ENCODE peak calls at places on chromosomes 4 and X, in six cellular contexts. C is heart left ventricle, M is HCT116, H is H1, F is body of pancreas, Y is A549. T is an unnamed sample.

GRCh38 chr4:40909363-40909876 is 159.7 kb downstream of the NSUN7 start:
- DNase-seq in H (no peak), M (peak), Y (no peak), C (no peak), F (no peak), T (no peak)

GRCh38 chrX:115561605-115562491 is 874 bp downstream of the PLS3 start:
- DNase-seq in C (peak), H (peak), Y (peak), M (no peak), F (peak), T (peak)

GRCh38 chrX:51878056-51878455 is 15.4 kb upstream of the MAGED1 start:
- DNase-seq in H (no peak), C (no peak), M (no peak), F (no peak), Y (no peak), T (no peak)

GRCh38 chr4:76538296-76538695 is 103.3 kb downstream of the SHROOM3 start:
- DNase-seq in C (no peak), F (no peak), Y (no peak), H (no peak), M (no peak), T (no peak)

GRCh38 chr4:18882468-18882867 is 860.9 kb upstream of the LCORL start:
- DNase-seq in H (no peak), F (no peak), M (peak), Y (no peak), C (no peak), T (no peak)

GRCh38 chrX:17474892-17475291 is 99.9 kb downstream of the NHS start:
- DNase-seq in H (no peak), C (no peak), F (no peak), M (no peak), Y (no peak), T (no peak)

GRCh38 chrX:6226646-6227444 is 1.8 kb downstream of the NLGN4X start:
- DNase-seq in Y (no peak), C (no peak), H (peak), M (no peak), F (no peak), T (no peak)

GRCh38 chr4:65399131-65399530 is 271.2 kb downstream of the EPHA5 start:
- DNase-seq in Y (no peak), M (no peak), F (no peak), H (no peak), C (no peak), T (no peak)

GRCh38 chrX:96407501-96407900 is 277.1 kb upstream of the DIAPH2 start:
- DNase-seq in F (no peak), M (no peak), H (no peak), Y (peak), C (no peak), T (no peak)

GRCh38 chrX:107485019-107485418 is 35.6 kb downstream of the FRMPD3 start:
- DNase-seq in M (no peak), Y (no peak), C (no peak), H (no peak), F (no peak), T (no peak)

GRCh38 chrX:140343226-140343873 is 161.5 kb downstream of the SOX3 start:
- DNase-seq in C (no peak), H (no peak), M (no peak), Y (no peak), F (no peak), T (no peak)

GRCh38 chr4:16092682-16093319 is 9.0 kb upstream of the PROM1 start:
- DNase-seq in M (no peak), H (no peak), C (no peak), F (no peak), Y (no peak), T (no peak)

GRCh38 chr4:26235500-26235899 is 85.3 kb upstream of the RBPJ start:
- DNase-seq in F (peak), C (no peak), M (no peak), H (no peak), Y (no peak), T (peak)

GRCh38 chr4:24973471-24974251 is 57.1 kb downstream of the LGI2 start:
- DNase-seq in C (peak), F (no peak), H (no peak), Y (peak), M (no peak), T (peak)

GRCh38 chr4:170374770-170375169 is 285.0 kb upstream of the AADAT start:
- DNase-seq in C (no peak), H (peak), Y (peak), M (peak), F (no peak), T (peak)

GRCh38 chr4:157222764-157223145 is 2.2 kb downstream of the GRIA2 start:
- DNase-seq in M (no peak), H (no peak), Y (no peak), F (no peak), C (no peak), T (no peak)

GRCh38 chr4:7968262-7968896 is 28.7 kb upstream of the AFAP1 start:
- DNase-seq in C (no peak), F (no peak), M (no peak), H (no peak), Y (no peak), T (no peak)

GRCh38 chrX:85903692-85904471 is 143.5 kb downstream of the CHM start:
- DNase-seq in Y (no peak), F (no peak), H (no peak), C (no peak), M (no peak), T (no peak)

GRCh38 chr4:173040200-173040599 is 128.4 kb upstream of the GALNT7 start:
- DNase-seq in Y (no peak), M (no peak), H (no peak), C (peak), F (peak), T (no peak)

GRCh38 chr4:88130544-88131305 is 27.7 kb downstream of the ABCG2 start:
- DNase-seq in M (no peak), F (no peak), H (no peak), C (no peak), Y (no peak), T (no peak)

GRCh38 chr4:10783351-10783750 is 98.8 kb upstream of the CLNK start:
- DNase-seq in M (no peak), F (no peak), C (no peak), H (no peak), Y (no peak), T (no peak)

GRCh38 chrX:71525316-71525715 is 7.6 kb upstream of the OGT start:
- DNase-seq in C (no peak), H (no peak), F (no peak), Y (no peak), M (no peak), T (no peak)

GRCh38 chrX:37921758-37922157 is 74.4 kb upstream of the DYNLT3 start:
- DNase-seq in F (no peak), H (no peak), C (no peak), Y (no peak), M (no peak), T (no peak)

GRCh38 chr4:155909615-155910226 is 6.2 kb downstream of the TDO2 start:
- DNase-seq in H (no peak), Y (no peak), M (no peak), F (no peak), C (no peak), T (no peak)

GRCh38 chr4:155903453-155903852 is at the start of gene TDO2:
- DNase-seq in H (no peak), C (no peak), F (no peak), Y (no peak), M (no peak), T (no peak)

GRCh38 chr4:155911905-155912304 is 8.4 kb downstream of the TDO2 start:
- DNase-seq in F (no peak), Y (no peak), M (no peak), H (no peak), C (no peak), T (no peak)

GRCh38 chr4:155906554-155907247 is 3.2 kb downstream of the TDO2 start:
- DNase-seq in Y (no peak), M (no peak), H (no peak), F (peak), C (peak), T (no peak)

DNA sequence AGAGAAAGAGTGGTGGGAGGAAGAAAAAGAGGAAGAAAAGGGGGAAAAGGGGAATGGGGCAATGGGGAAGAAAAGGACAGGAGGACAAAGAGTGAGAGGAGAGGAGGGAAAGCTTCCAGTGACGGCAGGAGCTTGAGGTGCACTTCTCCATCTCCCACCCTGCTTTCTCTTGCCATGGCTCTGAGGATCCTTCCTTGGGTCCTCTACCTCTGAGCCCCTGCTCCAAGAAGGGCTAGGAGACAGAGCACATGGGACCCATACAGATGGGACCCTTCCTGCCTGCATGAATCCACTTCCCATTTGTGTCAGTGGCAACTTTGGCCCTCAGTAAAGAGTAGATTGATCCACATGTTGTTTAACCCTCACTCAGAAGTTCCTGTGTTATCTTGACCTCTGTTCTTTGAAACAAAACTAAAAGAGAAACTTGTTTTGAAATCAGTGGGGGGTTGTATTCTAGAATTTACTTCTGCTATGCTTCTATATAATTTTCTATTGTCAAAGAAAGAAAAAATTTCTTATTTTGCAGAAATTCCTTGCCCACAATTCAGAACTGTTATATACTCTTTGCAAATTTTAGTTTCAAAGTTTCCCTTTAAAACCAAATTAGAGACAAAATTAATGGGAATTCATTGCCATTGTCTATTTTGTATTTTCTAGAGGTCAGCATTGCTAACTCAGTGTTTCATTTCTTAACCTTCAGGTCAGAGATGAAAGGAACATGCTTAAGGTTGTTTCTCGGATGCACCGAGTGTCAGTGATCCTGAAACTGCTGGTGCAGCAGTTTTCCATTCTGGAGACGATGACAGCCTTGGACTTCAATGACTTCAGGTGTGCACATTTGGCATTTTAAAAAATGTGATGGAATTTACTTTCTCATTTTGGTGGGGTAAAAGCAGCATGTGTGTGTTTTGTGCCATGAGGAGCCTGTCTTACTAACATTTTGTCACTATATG is 5.0 kb downstream of the TDO2 start:
- DNase-seq in M (no peak), Y (no peak), F (no peak), H (no peak), C (no peak), T (no peak)
- TF ChIP-seq POLR2A in M (no peak), Y (no peak), F (no peak), H (no peak), C (no peak), T (no peak)

GRCh38 chr4:102757681-102758080 is 3.1 kb downstream of the MANBA start:
- DNase-seq in H (no peak), Y (no peak), M (no peak), F (no peak), C (no peak), T (no peak)
- H3K27ac ChIP-seq in H (no peak), Y (no peak), M (no peak), F (no peak), C (no peak), T (no peak)

DNA sequence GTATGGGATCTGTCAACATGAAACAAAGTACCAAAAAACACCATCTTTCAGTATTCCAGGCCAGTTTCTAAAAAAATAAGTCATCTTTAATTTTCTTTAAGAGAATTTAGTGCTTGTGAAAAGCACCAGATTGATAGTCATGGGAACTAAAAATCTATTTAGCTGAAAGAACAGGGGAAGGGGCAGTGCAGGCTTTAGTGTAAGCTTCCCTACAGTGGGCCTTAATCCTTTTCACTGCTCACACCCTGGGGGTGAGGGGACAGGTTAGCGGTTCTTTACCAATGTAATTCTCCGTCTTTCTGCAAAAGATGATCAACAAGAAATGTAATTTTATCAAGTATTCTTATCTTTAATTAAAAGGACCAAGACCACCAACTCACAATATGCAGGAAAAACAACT is 47.1 kb downstream of the CHIC2 start:
- DNase-seq in M (no peak), F (no peak), H (no peak), Y (no peak), C (no peak), T (no peak)
- H3K4me3 ChIP-seq in M (no peak), F (no peak), H (no peak), Y (no peak), C (no peak), T (no peak)

GRCh38 chrX:153953892-153954617 is 9.6 kb upstream of the RENBP start:
- DNase-seq in H (no peak), F (no peak), M (no peak), Y (no peak), C (no peak), T (no peak)
- TF ChIP-seq POLR2A in H (no peak), F (no peak), M (no peak), Y (no peak), C (no peak), T (no peak)

GRCh38 chr4:128787509-128788311 is 21.8 kb upstream of the JADE1 start:
- DNase-seq in M (no peak), C (no peak), Y (no peak), F (no peak), H (no peak), T (no peak)
- H3K27ac ChIP-seq in M (no peak), C (no peak), Y (peak), F (no peak), H (no peak), T (no peak)

GRCh38 chr4:57916479-57916878 is 806.3 kb upstream of the IGFBP7 start:
- DNase-seq in C (no peak), H (no peak), F (no peak), Y (no peak), M (no peak), T (no peak)
- H3K4me3 ChIP-seq in C (no peak), H (no peak), F (no peak), Y (no peak), M (no peak), T (no peak)

DNA sequence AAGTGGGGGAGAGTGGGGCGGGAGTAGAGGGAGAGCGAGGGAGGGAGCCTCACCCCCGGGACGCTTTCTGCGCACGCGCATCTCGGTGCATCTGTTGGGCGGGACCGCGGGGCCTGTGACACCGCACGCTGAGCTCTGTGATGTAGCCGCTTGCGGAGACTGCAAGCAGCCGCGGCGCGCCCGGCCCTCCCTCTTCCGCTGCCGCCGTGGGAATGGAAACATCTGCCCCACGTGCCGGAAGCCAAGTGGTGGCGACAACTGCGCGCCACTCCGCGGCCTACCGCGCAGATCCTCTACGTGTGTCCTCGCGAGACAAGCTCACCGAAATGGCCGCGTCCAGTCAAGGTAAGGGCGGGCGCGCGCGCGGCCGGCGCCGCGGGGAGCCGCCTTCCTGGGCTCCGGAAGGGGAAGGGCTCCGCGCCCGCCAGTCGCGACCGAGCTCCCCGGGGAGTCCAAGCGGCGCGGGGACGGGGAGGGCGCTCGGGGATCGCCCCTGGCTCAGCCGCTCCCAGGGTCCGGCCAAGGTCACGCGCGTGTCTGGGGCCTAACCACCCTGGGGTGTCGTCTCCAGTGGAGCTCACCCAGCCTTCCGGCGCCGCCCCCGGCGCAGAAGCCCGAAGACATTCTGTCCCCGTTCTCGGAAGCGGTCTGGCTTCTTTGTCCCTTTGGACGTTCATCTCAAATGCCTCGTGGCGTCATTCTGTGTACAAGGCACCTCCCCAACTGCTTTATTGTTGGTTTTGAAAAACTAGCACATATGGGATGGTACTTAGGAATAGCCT is at the start of gene FUNDC2:
- DNase-seq in C (peak), M (peak), H (peak), Y (peak), F (peak), T (peak)
- TF ChIP-seq POLR2A in C (no peak), M (peak), H (peak), Y (peak), F (peak), T (peak)

GRCh38 chr4:2515835-2516550 is 20.5 kb upstream of the FAM193A start:
- DNase-seq in M (no peak), Y (no peak), H (no peak), C (peak), F (no peak), T (no peak)

GRCh38 chr4:2512396-2513135 is 23.9 kb upstream of the FAM193A start:
- DNase-seq in Y (no peak), F (no peak), M (no peak), H (no peak), C (no peak), T (no peak)

GRCh38 chr4:2510351-2511259 is 25.8 kb upstream of the FAM193A start:
- DNase-seq in F (no peak), M (no peak), Y (no peak), H (no peak), C (no peak), T (no peak)

GRCh38 chr4:2507855-2508254 is 28.6 kb upstream of the FAM193A start:
- DNase-seq in F (no peak), Y (no peak), H (no peak), C (no peak), M (no peak), T (no peak)

GRCh38 chr4:2511645-2512131 is 24.8 kb upstream of the FAM193A start:
- DNase-seq in Y (no peak), C (no peak), H (no peak), M (no peak), F (no peak), T (no peak)
- H3K27ac ChIP-seq in Y (no peak), C (no peak), H (no peak), M (no peak), F (no peak), T (no peak)

DNA sequence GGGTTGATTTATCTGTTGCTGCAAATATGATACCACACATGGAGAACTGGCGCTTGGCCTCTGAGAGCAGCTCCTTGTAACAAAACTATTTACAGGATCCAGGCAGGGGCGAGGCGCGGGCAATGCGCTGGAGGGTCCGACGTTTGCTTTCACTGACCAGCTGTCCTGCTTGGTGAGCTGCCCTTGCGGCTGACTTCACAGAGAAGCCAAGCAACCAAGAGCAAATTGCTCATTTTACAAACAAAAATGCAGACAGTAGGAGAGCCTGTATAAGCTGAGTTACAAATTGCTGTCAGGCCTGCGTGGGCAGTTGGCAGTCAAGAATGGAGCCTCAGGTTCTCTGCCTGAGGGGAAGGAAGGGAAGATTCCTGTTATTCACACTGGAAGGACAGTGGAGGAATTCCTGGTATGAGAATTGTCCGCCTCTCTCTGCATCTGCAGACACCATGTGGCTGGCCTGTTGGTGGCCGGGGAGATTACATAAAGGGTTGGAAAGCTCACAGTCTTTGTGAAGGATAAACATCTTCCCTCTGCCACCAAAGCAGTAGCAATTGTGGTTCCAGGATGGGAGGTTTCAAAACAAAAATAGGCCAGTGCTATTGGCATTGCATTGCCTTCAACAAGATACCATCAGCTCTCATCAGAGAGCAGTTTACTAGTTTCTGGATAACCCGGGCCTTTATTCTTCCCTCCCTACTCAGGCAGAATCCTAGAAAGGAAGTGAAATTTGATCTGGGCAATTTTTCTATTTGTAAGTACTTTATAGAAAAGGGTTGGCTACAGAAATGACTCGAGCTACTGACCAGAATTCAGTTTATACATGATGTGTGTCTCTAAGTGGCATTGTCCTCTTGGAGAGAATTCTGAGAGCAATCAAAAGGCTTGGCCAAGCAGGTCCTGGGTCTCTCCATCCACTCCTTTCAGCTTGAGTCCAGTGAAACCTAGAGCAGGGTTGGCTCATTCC is 192.4 kb upstream of the LEF1 start:
- DNase-seq in Y (no peak), M (no peak), C (peak), H (no peak), F (no peak), T (no peak)
- H3K4me3 ChIP-seq in Y (no peak), M (no peak), C (no peak), H (no peak), F (no peak), T (no peak)

T was measured in transverse colon.